ENCODE peak calls at places on chromosomes 2 and 18, in four cellular contexts. K is HEK293T, P is Daoy, D is heart left ventricle. N is an unnamed sample.

GRCh38 chr2:10161206-10161931 is 38.8 kb downstream of the RRM2 start:
- DNase-seq in K (no peak), P (peak; percentile 39), D (no peak), N (no peak)

GRCh38 chr2:234497592-234498023 is 727 bp upstream of the ARL4C start:
- DNase-seq in K (no peak), P (no peak), D (no peak), N (no peak)

GRCh38 chr2:96305979-96306308 is 598 bp upstream of the SNRNP200 start:
- DNase-seq in K (no peak), P (no peak), D (no peak), N (no peak)

GRCh38 chr18:9614401-9615279 is at the start of gene PPP4R1:
- DNase-seq in K (peak; percentile 56), P (peak; percentile 65), D (peak; percentile 83), N (peak; percentile 74)

GRCh38 chr2:46489430-46489829 is 10.1 kb downstream of the TMEM247 start:
- DNase-seq in K (no peak), P (no peak), D (no peak), N (no peak)

GRCh38 chr2:96977631-96978195 is 8.7 kb downstream of the FAM178B start:
- DNase-seq in K (no peak), P (peak; percentile 36), D (no peak), N (peak; percentile 57)

GRCh38 chr2:53827398-53828175 is 32.2 kb downstream of the GPR75 start:
- DNase-seq in K (no peak), P (no peak), D (no peak), N (no peak)

GRCh38 chr2:63050916-63051794 is 525 bp downstream of the OTX1 start:
- DNase-seq in K (peak; percentile 25), P (no peak), D (no peak), N (no peak)

GRCh38 chr18:48940854-48941531 is 9.8 kb downstream of the SMAD7 start:
- DNase-seq in K (no peak), P (peak; percentile 65), D (no peak), N (no peak)

GRCh38 chr2:71060871-71061270 is 7.6 kb upstream of the NAGK start:
- DNase-seq in K (no peak), P (no peak), D (no peak), N (no peak)

GRCh38 chr2:158221055-158222021 is 119.7 kb downstream of the UPP2 start:
- DNase-seq in K (no peak), P (no peak), D (no peak), N (no peak)

GRCh38 chr2:207341114-207341750 is 175.5 kb upstream of the KLF7 start:
- DNase-seq in K (no peak), P (no peak), D (no peak), N (no peak)

GRCh38 chr2:134669731-134670669 is 48.8 kb downstream of the TMEM163 start:
- DNase-seq in K (no peak), P (no peak), D (no peak), N (no peak)

GRCh38 chr2:22800422-22800821 is 584.6 kb upstream of the KLHL29 start:
- DNase-seq in K (no peak), P (no peak), D (no peak), N (peak; percentile 95)

GRCh38 chr2:190674966-190675650 is 26.2 kb downstream of the NAB1 start:
- DNase-seq in K (no peak), P (no peak), D (no peak), N (no peak)

GRCh38 chr2:212957624-212958023 is 193.8 kb downstream of the IKZF2 start:
- DNase-seq in K (no peak), P (no peak), D (no peak), N (no peak)

GRCh38 chr2:99975386-99975785 is 167.0 kb downstream of the AFF3 start:
- DNase-seq in K (no peak), P (peak; percentile 89), D (no peak), N (no peak)

GRCh38 chr2:2057125-2057721 is 273.9 kb downstream of the MYT1L start:
- DNase-seq in K (peak; percentile 27), P (peak; percentile 97), D (peak; percentile 91), N (peak; percentile 58)

GRCh38 chr2:117855886-117856285 is 41.4 kb downstream of the DDX18 start:
- DNase-seq in K (no peak), P (peak; percentile 44), D (no peak), N (no peak)

GRCh38 chr2:126655066-126655465 is 892 bp upstream of the GYPC start:
- DNase-seq in K (no peak), P (no peak), D (peak; percentile 70), N (peak; percentile 63)

GRCh38 chr2:9950521-9951271 is 797 bp upstream of the GRHL1 start:
- DNase-seq in K (no peak), P (peak; percentile 56), D (peak; percentile 55), N (no peak)

GRCh38 chr2:45922577-45922988 is 271.1 kb downstream of the PRKCE start:
- DNase-seq in K (no peak), P (peak; percentile 34), D (peak; percentile 90), N (peak; percentile 80)